ENCODE peak calls at places on chromosomes 6 and 20, in four cellular contexts. H is ACHN, F is activated gamma-delta T cell treated with Interleukin-2 at 50 U/mL for 16 hours, Z is ELR. V is an unnamed sample.

GRCh38 chr20:57361517-57361916 is 10.5 kb downstream of the RAE1 start:
- DNase-seq in H (peak), F (no peak), Z (peak), V (peak)

GRCh38 chr6:157381631-157382621 is 936 bp downstream of the ZDHHC14 start:
- DNase-seq in H (peak), F (peak), Z (peak), V (peak)

GRCh38 chr20:31704225-31705119 is 18.2 kb downstream of the BCL2L1 start:
- DNase-seq in H (peak), F (no peak), Z (peak), V (peak)

GRCh38 chr6:134593024-134593423 is 275.1 kb upstream of the SGK1 start:
- DNase-seq in H (no peak), F (no peak), Z (no peak), V (no peak)

GRCh38 chr6:98469146-98469545 is 365.2 kb upstream of the POU3F2 start:
- DNase-seq in H (no peak), F (no peak), Z (no peak), V (no peak)

GRCh38 chr6:56938634-56939294 is 16.1 kb upstream of the BEND6 start:
- DNase-seq in H (peak), F (no peak), Z (peak), V (peak)

GRCh38 chr20:24752612-24753011 is 196.5 kb upstream of the CST7 start:
- DNase-seq in H (no peak), F (no peak), Z (no peak), V (no peak)

GRCh38 chr6:97630592-97630991 is 347.6 kb upstream of the MMS22L start:
- DNase-seq in H (no peak), F (no peak), Z (peak), V (no peak)

GRCh38 chr6:49606696-49607390 is 29.8 kb downstream of the RHAG start:
- DNase-seq in H (peak), F (no peak), Z (peak), V (peak)

GRCh38 chr6:11931296-11932035 is 80.6 kb upstream of the HIVEP1 start:
- DNase-seq in H (no peak), F (no peak), Z (no peak), V (no peak)

GRCh38 chr6:144550392-144550791 is 265.3 kb downstream of the UTRN start:
- DNase-seq in H (no peak), F (no peak), Z (no peak), V (no peak)

GRCh38 chr6:34108159-34108558 is 37.7 kb downstream of the GRM4 start:
- DNase-seq in H (no peak), F (no peak), Z (no peak), V (no peak)

GRCh38 chr20:22402550-22402949 is 181.8 kb downstream of the FOXA2 start:
- DNase-seq in H (no peak), F (no peak), Z (no peak), V (no peak)

GRCh38 chr6:68196645-68197044 is 438.4 kb upstream of the ADGRB3 start:
- DNase-seq in H (peak), F (no peak), Z (peak), V (peak)

GRCh38 chr20:36548006-36548315 is 6.6 kb downstream of the MYL9 start:
- DNase-seq in H (no peak), F (no peak), Z (no peak), V (no peak)

GRCh38 chr6:23031986-23032385 is 462.6 kb downstream of the HDGFL1 start:
- DNase-seq in H (no peak), F (no peak), Z (no peak), V (no peak)

GRCh38 chr6:33958863-33959651 is 155.3 kb upstream of the MLN start:
- DNase-seq in H (no peak), F (no peak), Z (no peak), V (no peak)

GRCh38 chr6:1232578-1232977 is 79.3 kb upstream of the FOXQ1 start:
- DNase-seq in H (no peak), F (no peak), Z (no peak), V (no peak)

GRCh38 chr6:145209312-145209711 is 526.0 kb downstream of the EPM2A start:
- DNase-seq in H (no peak), F (no peak), Z (peak), V (no peak)

GRCh38 chr6:105646391-105646867 is 243.5 kb upstream of the PREP start:
- DNase-seq in H (no peak), F (peak), Z (peak), V (peak)

GRCh38 chr20:32477594-32478512 is 107.3 kb downstream of the NOL4L start:
- DNase-seq in H (no peak), F (no peak), Z (no peak), V (no peak)

GRCh38 chr6:166418691-166419143 is 36.0 kb upstream of the MPC1 start:
- DNase-seq in H (no peak), F (peak), Z (no peak), V (no peak)

V was measured in MCF 10A.